ENCODE peak calls at places on chromosomes 2 and 18, in five cellular contexts. J is mesendoderm, K is H1, F is H9, C is neuronal stem cell. Q is an unnamed sample.

GRCh38 chr2:128421286-128421685 is 102.6 kb upstream of the HS6ST1 start:
- DNase-seq in K (no peak), F (peak), J (no peak), C (no peak), Q (no peak)

GRCh38 chr2:166373105-166373504 is 2.6 kb downstream of the SCN9A start:
- DNase-seq in J (peak), F (no peak), K (no peak), C (no peak), Q (no peak)

GRCh38 chr2:20668470-20668869 is 1.5 kb downstream of the GDF7 start:
- DNase-seq in J (no peak), K (no peak), F (no peak), C (no peak), Q (no peak)

GRCh38 chr2:197954328-197954727 is 149.9 kb downstream of the PLCL1 start:
- DNase-seq in K (no peak), F (no peak), J (no peak), C (no peak), Q (no peak)

GRCh38 chr2:41344529-41344928 is 703.3 kb upstream of the PKDCC start:
- DNase-seq in C (no peak), J (no peak), K (no peak), F (no peak), Q (no peak)

GRCh38 chr2:32946314-32947075 is at the start of gene LTBP1:
- DNase-seq in K (no peak), C (peak), F (peak), J (peak), Q (peak)

GRCh38 chr18:56276466-56276865 is 361.9 kb downstream of the TXNL1 start:
- DNase-seq in F (no peak), K (no peak), C (no peak), J (no peak), Q (no peak)

GRCh38 chr2:71699428-71699827 is 246.1 kb downstream of the DYSF start:
- DNase-seq in C (no peak), J (no peak), F (no peak), K (no peak), Q (no peak)

GRCh38 chr18:49778826-49779465 is 34.4 kb downstream of the ACAA2 start:
- DNase-seq in F (no peak), C (no peak), K (no peak), J (peak), Q (no peak)

GRCh38 chr2:144749188-144749587 is 229.3 kb upstream of the ZEB2 start:
- DNase-seq in C (no peak), F (no peak), J (no peak), K (no peak), Q (no peak)

GRCh38 chr2:221258464-221258863 is 313.6 kb downstream of the EPHA4 start:
- DNase-seq in J (no peak), K (no peak), C (no peak), F (no peak), Q (no peak)

GRCh38 chr18:41754332-41754731 is 200.7 kb upstream of the PIK3C3 start:
- DNase-seq in F (no peak), C (no peak), J (no peak), K (no peak), Q (no peak)

GRCh38 chr2:26652361-26653041 is 11.3 kb upstream of the CIB4 start:
- DNase-seq in F (peak), K (no peak), J (no peak), C (no peak), Q (peak)

GRCh38 chr2:227454323-227454860 is 17.6 kb upstream of the AGFG1 start:
- DNase-seq in C (no peak), F (no peak), J (no peak), K (no peak), Q (no peak)

GRCh38 chr18:63120541-63121059 is 199.0 kb downstream of the BCL2 start:
- DNase-seq in C (no peak), J (no peak), F (no peak), K (no peak), Q (no peak)

GRCh38 chr18:71443726-71444480 is 1100.2 kb downstream of the CBLN2 start:
- DNase-seq in J (peak), C (no peak), K (no peak), F (no peak), Q (no peak)

GRCh38 chr18:57497372-57498294 is 62.5 kb downstream of the ONECUT2 start:
- DNase-seq in F (no peak), J (no peak), K (no peak), C (no peak), Q (peak)

GRCh38 chr2:216927163-216927562 is 67.3 kb upstream of the TNP1 start:
- DNase-seq in J (no peak), K (no peak), C (no peak), F (no peak), Q (no peak)

GRCh38 chr2:47771211-47771610 is 11.7 kb upstream of the MSH6 start:
- DNase-seq in F (no peak), C (no peak), J (peak), K (no peak), Q (peak)

GRCh38 chr2:19187323-19188020 is 171.0 kb downstream of the OSR1 start:
- DNase-seq in F (no peak), C (no peak), J (no peak), K (no peak), Q (peak)

GRCh38 chr2:9573013-9573708 is 17.5 kb upstream of the ADAM17 start:
- DNase-seq in F (no peak), J (peak), K (no peak), C (no peak), Q (peak)

GRCh38 chr2:579961-580360 is 97.2 kb downstream of the TMEM18 start:
- DNase-seq in C (no peak), F (no peak), K (no peak), J (no peak), Q (no peak)

GRCh38 chr2:180048256-180048655 is 41.2 kb upstream of the CWC22 start:
- DNase-seq in F (no peak), C (no peak), J (no peak), K (no peak), Q (no peak)

GRCh38 chr2:10080536-10081304 is 509 bp upstream of the CYS1 start:
- DNase-seq in K (no peak), C (no peak), J (no peak), F (no peak), Q (no peak)

DNA sequence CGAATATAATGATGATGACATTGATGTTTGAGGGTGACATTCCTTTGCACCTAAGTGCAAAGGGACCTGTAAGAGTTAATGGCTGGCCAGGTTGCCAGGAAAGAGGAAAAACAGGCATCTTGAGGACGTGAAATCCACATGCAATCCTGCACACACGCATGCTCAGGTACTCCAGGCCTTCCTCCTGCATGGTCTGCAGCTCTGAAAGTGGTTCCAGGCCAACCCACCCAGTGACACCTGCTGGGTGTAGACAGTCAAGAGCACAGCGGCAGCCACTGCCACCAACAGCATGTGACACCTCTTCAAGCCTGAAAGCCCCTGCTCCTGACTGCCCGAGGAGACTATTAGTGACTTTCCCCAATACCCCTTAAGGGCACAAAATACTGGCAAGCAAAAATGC is 101.6 kb downstream of the PIEZO2 start:
- DNase-seq in K (no peak), C (no peak), J (peak), F (no peak), Q (no peak)
- H2AK5ac ChIP-seq in K (no peak), C (no peak), J (no peak), F (no peak), Q (peak)

GRCh38 chr18:8963876-8964275 is 138.6 kb upstream of the NDUFV2 start:
- DNase-seq in F (no peak), K (no peak), J (no peak), C (no peak), Q (no peak)

GRCh38 chr18:8959551-8960135 is 142.9 kb upstream of the NDUFV2 start:
- DNase-seq in J (peak), F (no peak), C (no peak), K (no peak), Q (no peak)

GRCh38 chr18:8962906-8963635 is 139.4 kb upstream of the NDUFV2 start:
- DNase-seq in J (no peak), C (no peak), K (no peak), F (no peak), Q (no peak)

GRCh38 chr18:8960740-8961657 is 141.5 kb upstream of the NDUFV2 start:
- DNase-seq in C (no peak), F (no peak), J (no peak), K (no peak), Q (peak)

GRCh38 chr18:8962192-8962772 is 140.2 kb upstream of the NDUFV2 start:
- DNase-seq in K (no peak), C (no peak), F (no peak), J (no peak), Q (no peak)
- H2AK5ac ChIP-seq in K (no peak), C (no peak), F (no peak), J (no peak), Q (peak)

GRCh38 chr2:122412360-122412759 is 656.9 kb downstream of the TSN start:
- DNase-seq in K (no peak), C (no peak), F (no peak), J (no peak), Q (no peak)
- H2AK5ac ChIP-seq in K (no peak), C (no peak), F (no peak), J (no peak), Q (no peak)

DNA sequence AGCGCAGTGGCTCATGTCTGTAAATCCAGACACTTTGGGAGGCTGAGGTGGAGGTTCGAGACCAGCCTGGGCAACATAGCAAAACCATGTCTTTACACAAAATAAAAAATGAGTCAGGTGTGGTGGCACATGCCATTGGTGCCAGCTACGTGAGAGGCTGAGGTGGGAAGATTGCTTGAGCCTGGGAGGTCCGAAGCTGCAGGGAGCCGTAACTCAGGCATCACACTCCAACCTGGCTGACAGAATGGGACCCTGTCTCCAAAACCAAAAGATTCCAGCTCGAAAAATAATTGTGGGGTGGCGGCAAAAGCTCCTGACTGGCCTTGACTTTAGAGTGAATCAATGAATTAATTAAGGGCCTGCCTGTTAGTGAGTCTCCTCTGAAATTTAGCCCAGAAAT is 1.2 kb upstream of the ALPP start:
- DNase-seq in C (no peak), K (no peak), J (no peak), F (no peak), Q (no peak)
- H2AK5ac ChIP-seq in C (no peak), K (no peak), J (no peak), F (no peak), Q (no peak)

Q was measured in mesenchymal stem cell.